ENCODE peak calls at places on chromosomes 12 and 14, in four cellular contexts. T, M, I and Z are unnamed samples. For H3K4me1, the result is how much of the 10 kb centered on the place peaks cover.

GRCh38 chr14:102187044-102187443 is 47.3 kb downstream of the WDR20 start:
- DNase-seq in T (peak), M (peak), I (no peak), Z (peak)

GRCh38 chr12:42611571-42612257 is 22.2 kb upstream of the PRICKLE1 start:
- DNase-seq in T (no peak), M (no peak), I (no peak), Z (no peak)

GRCh38 chr12:78674311-78675085 is 190.1 kb upstream of the SYT1 start:
- DNase-seq in T (no peak), M (no peak), I (no peak), Z (no peak)

GRCh38 chr12:27822076-27822712 is 42.2 kb upstream of the MANSC4 start:
- DNase-seq in T (no peak), M (peak), I (no peak), Z (no peak)

GRCh38 chr14:104143521-104144452 is 5.4 kb downstream of the KIF26A start:
- DNase-seq in T (no peak), M (no peak), I (no peak), Z (peak)

GRCh38 chr12:34292736-34293625 is 270.7 kb downstream of the ALG10 start:
- DNase-seq in T (no peak), M (no peak), I (peak), Z (no peak)

GRCh38 chr14:104665663-104666522 is 23.5 kb upstream of the INF2 start:
- DNase-seq in T (peak), M (peak), I (peak), Z (no peak)

GRCh38 chr14:55043528-55043927 is 7.9 kb upstream of the MAPK1IP1L start:
- DNase-seq in T (no peak), M (no peak), I (no peak), Z (no peak)

GRCh38 chr12:27330846-27331245 is 1.8 kb upstream of the BMAL2 start:
- DNase-seq in T (no peak), M (peak), I (no peak), Z (no peak)

GRCh38 chr14:34204774-34205173 is 253.9 kb upstream of the EGLN3 start:
- DNase-seq in T (no peak), M (no peak), I (no peak), Z (no peak)

GRCh38 chr12:103050273-103050672 is 92.8 kb downstream of the ASCL1 start:
- DNase-seq in T (no peak), M (no peak), I (no peak), Z (no peak)

GRCh38 chr12:120944645-120945217 is 33.6 kb upstream of the HNF1A start:
- DNase-seq in T (peak), M (no peak), I (peak), Z (peak)

GRCh38 chr12:102958073-102958829 is 777 bp downstream of the ASCL1 start:
- DNase-seq in T (peak), M (no peak), I (no peak), Z (no peak)

GRCh38 chr14:93975791-93976476 is 436 bp downstream of the ASB2 start:
- DNase-seq in T (no peak), M (no peak), I (no peak), Z (no peak)

GRCh38 chr14:62017651-62018230 is 255.5 kb downstream of the SNAPC1 start:
- DNase-seq in T (no peak), M (peak), I (no peak), Z (no peak)

GRCh38 chr14:49206832-49207231 is 379.3 kb downstream of the RPS29 start:
- DNase-seq in T (no peak), M (no peak), I (no peak), Z (no peak)

GRCh38 chr12:74538491-74539258 is 1.0 kb downstream of the ATXN7L3B start:
- DNase-seq in T (no peak), M (no peak), I (no peak), Z (no peak)

GRCh38 chr12:22377731-22378496 is 43.4 kb upstream of the ST8SIA1 start:
- DNase-seq in T (no peak), M (peak), I (no peak), Z (no peak)

GRCh38 chr12:7935464-7935772 is 569 bp downstream of the SLC2A3 start:
- DNase-seq in T (no peak), M (no peak), I (no peak), Z (no peak)

GRCh38 chr12:12198124-12198523 is 68.7 kb downstream of the LRP6 start:
- DNase-seq in T (no peak), M (no peak), I (no peak), Z (no peak)

GRCh38 chr14:49552630-49553029 is 33.5 kb downstream of the RPS29 start:
- DNase-seq in T (no peak), M (no peak), I (no peak), Z (no peak)

GRCh38 chr12:116882742-116883141 is 1.5 kb upstream of the HRK start:
- DNase-seq in T (peak), M (no peak), I (no peak), Z (no peak)

GRCh38 chr12:54277823-54278276 is 2.1 kb downstream of the CBX5 start:
- DNase-seq in T (no peak), M (no peak), I (no peak), Z (no peak)

GRCh38 chr14:76293923-76294322 is 82.0 kb upstream of the ESRRB start:
- DNase-seq in T (no peak), M (no peak), I (no peak), Z (no peak)

GRCh38 chr14:62943202-62943601 is 102.1 kb downstream of the KCNH5 start:
- DNase-seq in T (no peak), M (no peak), I (no peak), Z (no peak)

GRCh38 chr14:32010561-32011188 is 66.4 kb upstream of the ARHGAP5 start:
- DNase-seq in T (peak), M (peak), I (no peak), Z (no peak)

GRCh38 chr14:99124482-99125104 is 147.4 kb downstream of the BCL11B start:
- DNase-seq in T (no peak), M (no peak), I (no peak), Z (no peak)

GRCh38 chr12:11860026-11860425 is 210.6 kb downstream of the ETV6 start:
- DNase-seq in T (no peak), M (no peak), I (no peak), Z (no peak)

GRCh38 chr14:84544486-84544885 is 985.5 kb upstream of the FLRT2 start:
- DNase-seq in T (no peak), M (no peak), I (no peak), Z (no peak)

GRCh38 chr12:94948232-94948810 is 55.2 kb downstream of the NDUFA12 start:
- DNase-seq in T (no peak), M (no peak), I (no peak), Z (no peak)

GRCh38 chr12:49674318-49674985 is 32.8 kb downstream of the FMNL3 start:
- DNase-seq in T (no peak), M (no peak), I (no peak), Z (no peak)

GRCh38 chr12:49667319-49668090 is 39.7 kb downstream of the FMNL3 start:
- DNase-seq in T (no peak), M (no peak), I (no peak), Z (no peak)

GRCh38 chr12:49672351-49673181 is 34.6 kb downstream of the FMNL3 start:
- DNase-seq in T (no peak), M (no peak), I (no peak), Z (no peak)

GRCh38 chr12:49673446-49674317 is 33.5 kb downstream of the FMNL3 start:
- DNase-seq in T (no peak), M (no peak), I (peak), Z (peak)

DNA sequence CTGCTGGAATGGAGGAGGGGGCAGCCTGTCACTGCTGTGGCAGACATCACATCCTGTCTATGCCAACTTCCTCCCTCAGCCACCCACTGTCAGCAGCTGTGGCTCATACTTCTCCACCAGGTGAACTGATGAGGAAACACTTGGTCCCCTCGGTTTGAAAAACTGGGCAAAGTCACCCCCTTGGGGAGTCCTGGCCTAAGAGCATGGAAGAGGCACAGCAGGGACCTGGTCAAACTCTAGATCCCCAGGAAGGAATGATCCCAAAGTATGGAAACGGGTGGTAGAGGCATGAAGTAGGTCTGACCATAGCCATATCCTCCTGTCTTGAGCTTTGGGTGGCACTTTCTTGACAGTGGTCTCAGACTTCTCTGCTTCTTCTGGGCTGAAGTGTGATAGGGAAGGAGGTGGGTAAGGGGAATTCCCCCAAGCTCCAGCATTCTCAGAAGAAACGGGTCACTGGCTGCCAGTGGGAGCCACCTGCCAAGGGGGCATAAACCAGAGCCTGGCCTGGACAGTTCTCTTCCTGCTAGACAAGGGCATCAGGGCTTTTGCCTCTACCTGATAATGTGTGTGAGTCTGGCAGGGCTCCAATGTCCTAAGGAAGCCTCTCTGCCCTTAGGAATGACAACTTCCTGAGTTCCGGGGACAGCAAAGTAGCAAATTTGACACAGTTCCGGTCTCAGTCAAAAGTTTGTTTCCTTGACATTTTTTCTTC is 36.0 kb downstream of the FMNL3 start:
- DNase-seq in T (no peak), M (no peak), I (peak), Z (peak)
- TF ChIP-seq CTCF in T (no peak), M (no peak), I (no peak), Z (no peak)

GRCh38 chr14:95140060-95140858 is 17.1 kb downstream of the DICER1 start:
- DNase-seq in T (no peak), M (no peak), I (no peak), Z (no peak)

GRCh38 chr14:95136631-95137030 is 20.7 kb downstream of the DICER1 start:
- DNase-seq in T (no peak), M (no peak), I (no peak), Z (no peak)

GRCh38 chr14:95137164-95137803 is 20.0 kb downstream of the DICER1 start:
- DNase-seq in T (no peak), M (no peak), I (no peak), Z (no peak)

GRCh38 chr14:95138876-95139275 is 18.5 kb downstream of the DICER1 start:
- DNase-seq in T (no peak), M (no peak), I (no peak), Z (no peak)

GRCh38 chr14:95137804-95138167 is 19.5 kb downstream of the DICER1 start:
- DNase-seq in T (no peak), M (no peak), I (peak), Z (no peak)
- H3K4me1 ChIP-seq in T (under half), M (under half), I (half or more), Z (half or more)

GRCh38 chr12:6627598-6627997 is 8.2 kb downstream of the LPAR5 start:
- DNase-seq in T (no peak), M (no peak), I (no peak), Z (no peak)

GRCh38 chr12:6630696-6631095 is 5.1 kb downstream of the LPAR5 start:
- DNase-seq in T (no peak), M (no peak), I (no peak), Z (no peak)

GRCh38 chr12:6632026-6632978 is 3.5 kb downstream of the LPAR5 start:
- DNase-seq in T (no peak), M (no peak), I (peak), Z (no peak)

GRCh38 chr12:6635375-6635855 is 344 bp downstream of the LPAR5 start:
- DNase-seq in T (no peak), M (no peak), I (no peak), Z (no peak)

GRCh38 chr12:6631549-6631961 is 4.2 kb downstream of the LPAR5 start:
- DNase-seq in T (no peak), M (no peak), I (peak), Z (no peak)
- H3K4me3 ChIP-seq in T (no peak), M (no peak), I (peak), Z (no peak)

GRCh38 chr12:76187177-76187576 is 102.7 kb upstream of the NAP1L1 start:
- DNase-seq in T (no peak), M (no peak), I (no peak), Z (no peak)
- TF ChIP-seq CTCF in T (no peak), M (no peak), I (no peak), Z (no peak)